ENCODE peak calls at places on chromosome 5, in seven cellular contexts. B, L, E, U, M, R and W are unnamed samples.

GRCh38 chr5:87705876-87706275 is 293.1 kb upstream of the CCNH start:
- DNase-seq in E (no peak), R (no peak), L (no peak), U (no peak), M (no peak), B (no peak), W (no peak)

GRCh38 chr5:362189-362588 is 40.7 kb downstream of the AHRR start:
- DNase-seq in R (no peak), B (no peak), L (no peak), M (no peak), E (no peak), U (no peak), W (no peak)

GRCh38 chr5:126477681-126478117 is 54.5 kb downstream of the GRAMD2B start:
- DNase-seq in L (no peak), U (no peak), M (no peak), B (no peak), E (no peak), R (no peak), W (no peak)

GRCh38 chr5:135345945-135346731 is 52.9 kb downstream of the MACROH2A1 start:
- DNase-seq in R (no peak), B (no peak), L (no peak), E (no peak), U (no peak), M (peak; percentile 41), W (no peak)

GRCh38 chr5:135878156-135878620 is 17.5 kb downstream of the IL9 start:
- DNase-seq in R (no peak), M (no peak), U (no peak), E (no peak), B (no peak), L (peak; percentile 35), W (no peak)

GRCh38 chr5:105952875-105953274 is 1717.9 kb downstream of the EFNA5 start:
- DNase-seq in L (no peak), M (no peak), U (no peak), E (peak; percentile 69), B (no peak), R (no peak), W (no peak)

GRCh38 chr5:92822183-92822582 is 758.8 kb downstream of the NR2F1-AS1 start:
- DNase-seq in B (no peak), L (no peak), E (no peak), U (no peak), M (no peak), R (no peak), W (no peak)

GRCh38 chr5:140251527-140251973 is 51.4 kb downstream of the PFDN1 start:
- DNase-seq in R (no peak), E (no peak), U (peak; percentile 34), L (peak; percentile 98), B (peak; percentile 19), M (peak; percentile 23), W (no peak)

GRCh38 chr5:150045512-150045911 is 40.8 kb downstream of the CSF1R start:
- DNase-seq in M (no peak), B (no peak), L (peak; percentile 44), R (no peak), E (no peak), U (no peak), W (no peak)

GRCh38 chr5:150129813-150130492 is 25.7 kb downstream of the PDGFRB start:
- DNase-seq in B (peak; percentile 48), M (peak; percentile 74), R (peak; percentile 77), U (no peak), L (peak; percentile 84), E (no peak), W (peak; percentile 86)

GRCh38 chr5:98779264-98779877 is 5.9 kb downstream of the RGMB start:
- DNase-seq in U (no peak), B (no peak), M (no peak), R (no peak), E (no peak), L (no peak), W (no peak)

GRCh38 chr5:135827965-135828792 is 6.3 kb upstream of the SLC25A48 start:
- DNase-seq in B (no peak), E (no peak), U (no peak), L (no peak), M (no peak), R (peak; percentile 41), W (no peak)

GRCh38 chr5:81268797-81269196 is 32.6 kb upstream of the ZCCHC9 start:
- DNase-seq in M (no peak), B (no peak), L (no peak), U (no peak), E (no peak), R (no peak), W (no peak)

GRCh38 chr5:168002116-168002515 is 289.3 kb upstream of the WWC1 start:
- DNase-seq in E (no peak), M (no peak), U (no peak), B (no peak), R (no peak), L (no peak), W (no peak)

GRCh38 chr5:177317959-177318377 is 6.3 kb upstream of the MXD3 start:
- DNase-seq in B (peak; percentile 75), E (peak; percentile 3), M (peak; percentile 74), R (peak; percentile 83), L (peak; percentile 79), U (peak; percentile 63), W (peak; percentile 70)

GRCh38 chr5:1011741-1012315 is 3.2 kb downstream of the NKD2 start:
- DNase-seq in U (no peak), L (no peak), E (no peak), M (no peak), B (no peak), R (no peak), W (no peak)

GRCh38 chr5:9149988-9150387 is 395.9 kb downstream of the SEMA5A start:
- DNase-seq in L (no peak), R (no peak), M (no peak), B (no peak), U (no peak), E (no peak), W (no peak)

GRCh38 chr5:83562207-83562606 is 90.7 kb downstream of the VCAN start:
- DNase-seq in U (no peak), E (no peak), M (no peak), L (no peak), B (no peak), R (no peak), W (no peak)